ENCODE peak calls at places on chromosomes 6 and 20, in seven cellular contexts. O, G, S, C, Q, A and D are unnamed samples.

GRCh38 chr20:53055668-53056067 is 83.5 kb downstream of the TSHZ2 start:
- DNase-seq in O (no peak), G (no peak), S (no peak), C (no peak), Q (no peak), A (no peak), D (no peak)

GRCh38 chr20:57772349-57772964 is 62.6 kb upstream of the PMEPA1 start:
- DNase-seq in O (peak), G (peak), S (peak), C (peak), Q (peak), A (peak), D (peak)

GRCh38 chr6:41352396-41352795 is 17.0 kb downstream of the NCR2 start:
- DNase-seq in O (no peak), G (no peak), S (no peak), C (no peak), Q (no peak), A (no peak), D (no peak)

GRCh38 chr6:30829016-30829415 is 55.3 kb upstream of the DDR1 start:
- DNase-seq in O (no peak), G (no peak), S (no peak), C (no peak), Q (peak), A (no peak), D (no peak)

GRCh38 chr20:45254867-45255266 is 503 bp upstream of the SLPI start:
- DNase-seq in O (peak), G (peak), S (peak), C (no peak), Q (no peak), A (peak), D (peak)

GRCh38 chr6:162177733-162178132 is 549.8 kb downstream of the PRKN start:
- DNase-seq in O (peak), G (peak), S (peak), C (no peak), Q (no peak), A (no peak), D (peak)

GRCh38 chr20:49276895-49277785 is 717 bp downstream of the ZNFX1 start:
- DNase-seq in O (no peak), G (no peak), S (peak), C (no peak), Q (peak), A (no peak), D (no peak)

GRCh38 chr20:58625585-58625984 is 25.5 kb upstream of the STX16 start:
- DNase-seq in O (no peak), G (no peak), S (no peak), C (no peak), Q (no peak), A (peak), D (no peak)

GRCh38 chr6:19368511-19368910 is 468.7 kb upstream of the ID4 start:
- DNase-seq in O (peak), G (peak), S (peak), C (no peak), Q (no peak), A (peak), D (peak)
- TF ChIP-seq CTCF in O (no peak), G (no peak), S (no peak), C (peak), Q (no peak), A (no peak), D (peak)

GRCh38 chr6:50145125-50145524 is 95.4 kb upstream of the DEFB112 start:
- DNase-seq in O (no peak), G (no peak), S (peak), C (no peak), Q (no peak), A (peak), D (peak)
- TF ChIP-seq CTCF in O (peak), G (peak), S (peak), C (peak), Q (peak), A (peak), D (peak)

DNA sequence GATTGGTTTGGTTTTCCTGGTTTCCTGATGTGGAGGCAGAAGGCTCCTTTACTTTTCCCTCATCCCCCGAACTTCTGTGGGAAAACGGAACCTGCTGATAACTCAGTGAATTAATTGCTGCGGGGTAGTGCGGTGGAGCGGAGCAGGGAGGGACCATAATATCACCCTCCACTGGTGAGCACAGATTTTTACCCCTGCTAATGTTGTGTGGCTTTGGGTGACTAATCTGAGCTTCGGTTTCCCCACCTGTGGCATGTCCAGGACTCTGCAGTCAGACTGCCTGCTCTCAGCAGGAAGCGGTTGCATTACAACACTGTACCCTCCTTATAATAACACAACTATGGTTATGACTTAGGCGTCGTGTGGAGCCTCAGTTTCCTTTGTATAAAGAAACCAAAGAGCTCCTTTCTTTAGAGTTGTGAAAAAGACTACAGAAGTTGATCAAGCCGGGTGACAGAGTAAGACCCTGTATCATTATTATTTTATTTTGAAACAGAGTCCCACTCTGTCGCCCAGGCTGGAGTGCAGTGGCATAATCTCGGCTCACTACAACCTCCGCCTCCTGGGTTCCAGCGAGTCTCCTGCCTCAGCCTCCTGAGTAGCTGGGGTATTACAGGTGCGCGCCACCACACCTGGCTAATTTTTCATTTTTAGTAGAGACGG is 2.2 kb upstream of the ID1 start:
- DNase-seq in O (peak), G (peak), S (no peak), C (no peak), Q (no peak), A (peak), D (peak)
- TF ChIP-seq CTCF in O (peak), G (peak), S (no peak), C (peak), Q (no peak), A (no peak), D (no peak)

GRCh38 chr6:135759831-135760230 is 91.7 kb upstream of the PDE7B start:
- DNase-seq in O (peak), G (peak), S (peak), C (no peak), Q (no peak), A (peak), D (peak)
- TF ChIP-seq CTCF in O (no peak), G (no peak), S (peak), C (peak), Q (no peak), A (peak), D (peak)

GRCh38 chr6:277746-278145 is 14.5 kb upstream of the DUSP22 start:
- DNase-seq in O (no peak), G (no peak), S (no peak), C (no peak), Q (no peak), A (no peak), D (no peak)

GRCh38 chr6:278494-278893 is 13.8 kb upstream of the DUSP22 start:
- DNase-seq in O (no peak), G (no peak), S (no peak), C (no peak), Q (no peak), A (no peak), D (no peak)

GRCh38 chr6:273441-274111 is 18.7 kb upstream of the DUSP22 start:
- DNase-seq in O (no peak), G (no peak), S (no peak), C (no peak), Q (no peak), A (no peak), D (peak)
- TF ChIP-seq CTCF in O (no peak), G (no peak), S (no peak), C (no peak), Q (no peak), A (no peak), D (no peak)

DNA sequence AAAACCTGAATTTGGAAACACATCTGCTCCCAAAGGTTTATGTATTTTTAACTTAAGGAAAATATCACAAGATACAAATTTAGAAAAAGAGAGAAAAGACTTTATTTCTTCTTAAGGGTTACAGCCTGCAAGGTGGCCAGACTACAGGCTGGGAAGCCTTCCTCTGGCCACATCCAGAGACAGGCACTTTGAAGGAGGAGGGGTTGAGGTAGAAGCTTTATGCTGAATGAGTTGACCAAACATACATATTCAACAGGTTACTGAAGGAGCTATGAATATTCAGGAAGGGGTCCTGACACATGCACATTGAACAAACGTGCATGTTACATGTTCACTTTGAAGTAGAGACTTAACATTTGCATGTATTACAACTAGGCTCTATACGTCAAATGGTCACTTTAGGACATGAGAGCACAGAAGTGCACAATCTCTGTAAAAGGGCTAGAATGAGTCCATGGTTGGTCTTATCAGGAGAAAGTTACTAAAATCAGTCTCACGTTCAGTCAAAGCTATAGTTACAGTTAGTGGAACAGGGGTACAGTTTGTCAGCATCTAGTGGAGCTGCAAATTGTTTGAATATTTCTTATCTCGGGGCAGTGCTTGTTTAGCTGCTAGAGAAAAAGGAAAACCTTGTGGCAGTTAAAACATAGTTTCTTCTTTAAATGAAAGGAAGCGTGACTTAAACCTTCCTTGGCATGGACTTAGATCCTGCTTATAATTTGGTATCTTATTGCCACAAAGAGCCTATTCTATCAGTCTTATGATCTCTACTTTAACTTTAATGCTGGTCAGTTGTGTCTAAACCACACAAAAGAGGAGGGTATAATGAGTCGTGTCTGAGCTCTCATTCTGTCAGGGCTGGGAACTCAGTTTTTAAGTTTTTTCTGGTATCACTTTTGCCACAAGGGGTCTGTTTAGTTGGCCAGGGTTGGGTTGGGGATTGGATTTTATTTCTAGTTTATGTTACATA is 4.6 kb upstream of the ZSCAN9 start:
- DNase-seq in O (peak), G (peak), S (no peak), C (no peak), Q (no peak), A (peak), D (no peak)
- TF ChIP-seq CTCF in O (no peak), G (no peak), S (no peak), C (no peak), Q (no peak), A (no peak), D (no peak)

DNA sequence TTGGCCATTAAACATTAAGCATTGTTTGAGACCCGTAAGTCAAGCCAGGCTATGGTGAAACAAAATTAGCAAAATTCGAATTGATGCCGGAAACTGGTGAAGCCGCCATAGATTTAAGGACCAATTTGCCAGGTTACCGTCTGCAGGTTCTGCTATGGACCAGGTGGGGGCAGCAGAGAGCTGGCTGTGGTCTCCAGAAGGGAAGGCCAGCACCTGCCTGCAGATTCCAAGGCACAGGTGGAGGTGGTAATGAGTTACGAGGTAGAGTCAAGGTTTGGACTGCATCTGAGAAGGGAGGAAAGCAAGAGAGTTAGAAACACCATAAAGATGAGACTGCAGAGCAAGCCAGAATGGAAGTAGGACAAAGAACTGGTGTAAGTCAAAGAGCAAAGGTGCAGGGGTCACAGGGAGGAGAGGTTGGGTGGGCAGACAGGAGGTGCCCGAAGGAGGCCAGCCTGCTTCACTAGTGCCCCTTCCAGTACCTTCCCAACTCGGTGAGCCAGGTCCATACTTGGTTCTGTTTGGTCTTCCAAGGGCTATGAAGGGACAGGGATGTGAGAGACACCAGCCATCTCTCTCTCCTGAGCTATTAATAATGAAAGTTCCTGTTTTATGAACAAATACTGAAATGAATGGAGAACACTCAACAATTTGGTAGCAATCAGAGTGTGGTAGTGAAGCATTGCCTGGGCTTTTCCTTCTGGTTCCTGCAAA is 131.6 kb upstream of the ESR1 start:
- DNase-seq in O (no peak), G (peak), S (peak), C (no peak), Q (peak), A (peak), D (peak)
- TF ChIP-seq CTCF in O (peak), G (peak), S (peak), C (peak), Q (peak), A (peak), D (peak)